ENCODE peak calls at places on chromosomes 7 and 10, in four cellular contexts. One of them, this sample, is unnamed.

GRCh38 chr10:114024876-114025609 is 18.6 kb upstream of the ADRB1 start:
- DNase-seq in K562: no peak
- DNase-seq in GM12878: peak; percentile 86
- DNase-seq in HepG2: no peak
- DNase-seq in this sample: no peak

GRCh38 chr10:71868192-71868697 is 17.2 kb upstream of the PSAP start:
- DNase-seq in GM12878: no peak
- DNase-seq in HepG2: peak; percentile 44
- DNase-seq in K562: peak; percentile 41
- DNase-seq in this sample: no peak

GRCh38 chr10:59885430-59886134 is 20.8 kb downstream of the CCDC6 start:
- DNase-seq in GM12878: peak; percentile 85
- DNase-seq in K562: peak; percentile 52
- DNase-seq in HepG2: no peak
- DNase-seq in this sample: no peak

GRCh38 chr7:103947026-103947655 is 42.3 kb downstream of the RELN start:
- DNase-seq in GM12878: no peak
- DNase-seq in HepG2: no peak
- DNase-seq in K562: no peak
- DNase-seq in this sample: no peak

GRCh38 chr10:67836491-67836890 is 1.5 kb downstream of the DNAJC12 start:
- DNase-seq in GM12878: no peak
- DNase-seq in K562: no peak
- DNase-seq in HepG2: no peak
- DNase-seq in this sample: no peak

GRCh38 chr10:82278401-82279182 is 403.6 kb downstream of the NRG3 start:
- DNase-seq in K562: no peak
- DNase-seq in HepG2: no peak
- DNase-seq in GM12878: no peak
- DNase-seq in this sample: no peak

GRCh38 chr7:11082552-11083213 is 109.0 kb downstream of the PHF14 start:
- DNase-seq in HepG2: peak; percentile 75
- DNase-seq in GM12878: no peak
- DNase-seq in K562: no peak
- DNase-seq in this sample: no peak

GRCh38 chr7:97346349-97346748 is 228.9 kb downstream of the SDHAF3 start:
- DNase-seq in GM12878: no peak
- DNase-seq in K562: no peak
- DNase-seq in HepG2: no peak
- DNase-seq in this sample: no peak

GRCh38 chr7:279821-280220 is 10.1 kb upstream of the FOXL3 start:
- DNase-seq in K562: no peak
- DNase-seq in GM12878: no peak
- DNase-seq in HepG2: no peak
- DNase-seq in this sample: no peak

GRCh38 chr10:48533951-48534720 is 70.7 kb downstream of the ARHGAP22 start:
- DNase-seq in K562: no peak
- DNase-seq in HepG2: no peak
- DNase-seq in GM12878: no peak
- DNase-seq in this sample: no peak

GRCh38 chr10:91287276-91287675 is 66.8 kb downstream of the PCGF5 start:
- DNase-seq in GM12878: no peak
- DNase-seq in HepG2: no peak
- DNase-seq in K562: no peak
- DNase-seq in this sample: no peak

GRCh38 chr10:112981553-112981952 is 31.5 kb downstream of the TCF7L2 start:
- DNase-seq in HepG2: no peak
- DNase-seq in K562: no peak
- DNase-seq in GM12878: peak; percentile 89
- DNase-seq in this sample: no peak

GRCh38 chr10:1498746-1499343 is 238.5 kb downstream of the ADARB2 start:
- DNase-seq in K562: no peak
- DNase-seq in GM12878: no peak
- DNase-seq in HepG2: no peak
- DNase-seq in this sample: no peak

GRCh38 chr10:88853155-88853554 is 1.5 kb upstream of the ANKRD22 start:
- DNase-seq in K562: no peak
- DNase-seq in GM12878: no peak
- DNase-seq in HepG2: no peak
- DNase-seq in this sample: no peak

GRCh38 chr7:87144173-87144657 is 8.0 kb upstream of the DMTF1 start:
- DNase-seq in HepG2: no peak
- DNase-seq in GM12878: peak; percentile 78
- DNase-seq in K562: no peak
- DNase-seq in this sample: no peak

GRCh38 chr10:80552151-80552646 is 14.5 kb downstream of the SH2D4B start:
- DNase-seq in K562: no peak
- DNase-seq in HepG2: peak; percentile 19
- DNase-seq in GM12878: no peak
- DNase-seq in this sample: peak; percentile 20

GRCh38 chr7:127717502-127718125 is 65.6 kb downstream of the SND1 start:
- DNase-seq in HepG2: no peak
- DNase-seq in GM12878: no peak
- DNase-seq in K562: no peak
- DNase-seq in this sample: no peak

GRCh38 chr10:71708301-71708703 is 11.3 kb downstream of the C10orf105 start:
- DNase-seq in K562: peak; percentile 82
- DNase-seq in HepG2: peak; percentile 21
- DNase-seq in GM12878: no peak
- DNase-seq in this sample: peak; percentile 78

GRCh38 chr10:71864861-71865473 is 13.9 kb upstream of the PSAP start:
- DNase-seq in HepG2: no peak
- DNase-seq in K562: no peak
- DNase-seq in GM12878: no peak
- DNase-seq in this sample: no peak

GRCh38 chr10:112585052-112585451 is 138.0 kb downstream of the VTI1A start:
- DNase-seq in GM12878: no peak
- DNase-seq in K562: no peak
- DNase-seq in HepG2: no peak
- DNase-seq in this sample: no peak

GRCh38 chr10:71974489-71975011 is 10.4 kb downstream of the CHST3 start:
- DNase-seq in HepG2: no peak
- DNase-seq in K562: no peak
- DNase-seq in GM12878: no peak
- DNase-seq in this sample: no peak

GRCh38 chr7:123665896-123666295 is 10.2 kb downstream of the LMOD2 start:
- DNase-seq in GM12878: no peak
- DNase-seq in K562: no peak
- DNase-seq in HepG2: no peak
- DNase-seq in this sample: no peak

GRCh38 chr7:50712527-50713356 is 70.0 kb downstream of the GRB10 start:
- DNase-seq in GM12878: no peak
- DNase-seq in HepG2: no peak
- DNase-seq in K562: no peak
- DNase-seq in this sample: no peak

GRCh38 chr7:68409851-68410250 is 1188.4 kb upstream of the AUTS2 start:
- DNase-seq in HepG2: no peak
- DNase-seq in GM12878: no peak
- DNase-seq in K562: no peak
- DNase-seq in this sample: no peak

GRCh38 chr10:130745251-130745650 is 566.3 kb downstream of the TCERG1L start:
- DNase-seq in K562: no peak
- DNase-seq in HepG2: no peak
- DNase-seq in GM12878: no peak
- DNase-seq in this sample: no peak

GRCh38 chr7:25122373-25122772 is 2.7 kb downstream of the CYCS start:
- DNase-seq in K562: no peak
- DNase-seq in GM12878: no peak
- DNase-seq in HepG2: no peak
- DNase-seq in this sample: no peak

GRCh38 chr7:130900471-130901076 is 166.6 kb upstream of the KLF14 start:
- DNase-seq in GM12878: no peak
- DNase-seq in HepG2: no peak
- DNase-seq in K562: no peak
- DNase-seq in this sample: no peak

GRCh38 chr10:49385939-49386922 is 9.7 kb downstream of the DRGX start:
- DNase-seq in GM12878: no peak
- DNase-seq in HepG2: no peak
- DNase-seq in K562: no peak
- DNase-seq in this sample: no peak

GRCh38 chr7:32250494-32251260 is 180.5 kb upstream of the PDE1C start:
- DNase-seq in K562: no peak
- DNase-seq in HepG2: no peak
- DNase-seq in GM12878: no peak
- DNase-seq in this sample: no peak

GRCh38 chr10:124703778-124704427 is 40.3 kb downstream of the FAM53B start:
- DNase-seq in HepG2: no peak
- DNase-seq in GM12878: no peak
- DNase-seq in K562: no peak
- DNase-seq in this sample: no peak
- TF ChIP-seq FOXK2 in HepG2: no peak
- TF ChIP-seq FOXK2 in GM12878: no peak
- TF ChIP-seq FOXK2 in K562: no peak
- TF ChIP-seq FOXK2 in this sample: no peak

GRCh38 chr7:66301249-66301648 is 96.1 kb downstream of the TPST1 start:
- DNase-seq in HepG2: no peak
- DNase-seq in K562: no peak
- DNase-seq in GM12878: no peak
- DNase-seq in this sample: no peak

GRCh38 chr7:66301737-66302136 is 96.6 kb downstream of the TPST1 start:
- DNase-seq in GM12878: no peak
- DNase-seq in HepG2: no peak
- DNase-seq in K562: no peak
- DNase-seq in this sample: no peak

GRCh38 chr7:66297579-66297978 is 92.4 kb downstream of the TPST1 start:
- DNase-seq in GM12878: no peak
- DNase-seq in K562: no peak
- DNase-seq in HepG2: no peak
- DNase-seq in this sample: no peak

GRCh38 chr7:66296555-66296954 is 91.4 kb downstream of the TPST1 start:
- DNase-seq in HepG2: no peak
- DNase-seq in K562: no peak
- DNase-seq in GM12878: no peak
- DNase-seq in this sample: no peak

GRCh38 chr7:66296001-66296521 is 90.9 kb downstream of the TPST1 start:
- DNase-seq in HepG2: no peak
- DNase-seq in K562: no peak
- DNase-seq in GM12878: peak; percentile 11
- DNase-seq in this sample: no peak
- TF ChIP-seq BHLHE40 in HepG2: no peak
- TF ChIP-seq BHLHE40 in K562: no peak
- TF ChIP-seq BHLHE40 in GM12878: no peak
- TF ChIP-seq BHLHE40 in this sample: no peak

GRCh38 chr10:17290226-17290625 is 62.2 kb downstream of the VIM start:
- DNase-seq in GM12878: no peak
- DNase-seq in K562: peak; percentile 21
- DNase-seq in HepG2: no peak
- DNase-seq in this sample: peak; percentile 31
- TF ChIP-seq TARDBP in GM12878: no peak
- TF ChIP-seq TARDBP in K562: no peak
- TF ChIP-seq TARDBP in HepG2: no peak
- TF ChIP-seq TARDBP in this sample: no peak

GRCh38 chr7:98348726-98349474 is 52.0 kb downstream of the BAIAP2L1 start:
- DNase-seq in GM12878: no peak
- DNase-seq in K562: peak; percentile 64
- DNase-seq in HepG2: no peak
- DNase-seq in this sample: no peak
- TF ChIP-seq FOXK2 in GM12878: no peak
- TF ChIP-seq FOXK2 in K562: no peak
- TF ChIP-seq FOXK2 in HepG2: no peak
- TF ChIP-seq FOXK2 in this sample: no peak

GRCh38 chr10:119815671-119816070 is 57.0 kb downstream of the MCMBP start:
- DNase-seq in GM12878: no peak
- DNase-seq in K562: no peak
- DNase-seq in HepG2: no peak
- DNase-seq in this sample: no peak
- TF ChIP-seq BHLHE40 in GM12878: no peak
- TF ChIP-seq BHLHE40 in K562: no peak
- TF ChIP-seq BHLHE40 in HepG2: no peak
- TF ChIP-seq BHLHE40 in this sample: no peak

GRCh38 chr10:43047288-43047970 is 29.4 kb upstream of the RET start:
- DNase-seq in GM12878: no peak
- DNase-seq in HepG2: no peak
- DNase-seq in K562: no peak
- DNase-seq in this sample: no peak
- TF ChIP-seq TARDBP in GM12878: no peak
- TF ChIP-seq TARDBP in HepG2: no peak
- TF ChIP-seq TARDBP in K562: no peak
- TF ChIP-seq TARDBP in this sample: no peak

DNA sequence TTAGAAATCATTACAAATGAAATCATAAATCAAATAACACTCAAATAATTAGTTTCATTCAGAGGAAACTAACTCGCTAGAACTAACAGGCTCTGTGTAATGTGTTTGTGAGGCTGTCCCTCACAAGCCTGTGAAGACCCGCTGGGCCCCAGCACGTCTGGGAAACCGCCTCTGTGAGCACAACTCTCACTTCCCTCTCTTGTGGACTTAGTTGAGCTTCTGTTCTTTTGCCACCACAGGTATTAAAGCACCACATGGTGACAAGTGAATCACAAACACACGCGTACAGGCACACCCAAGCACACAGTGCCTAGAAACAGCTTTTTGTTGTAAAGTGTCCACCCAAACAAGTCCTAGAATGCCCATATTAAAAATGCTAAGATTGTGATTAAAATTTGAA is 51.0 kb downstream of the ZNF777 start:
- DNase-seq in K562: no peak
- DNase-seq in HepG2: no peak
- DNase-seq in GM12878: peak; percentile 30
- DNase-seq in this sample: no peak
- TF ChIP-seq FOXK2 in K562: no peak
- TF ChIP-seq FOXK2 in HepG2: no peak
- TF ChIP-seq FOXK2 in GM12878: no peak
- TF ChIP-seq FOXK2 in this sample: no peak

GRCh38 chr7:45580053-45580872 is 6.1 kb downstream of the ADCY1 start:
- DNase-seq in HepG2: no peak
- DNase-seq in GM12878: no peak
- DNase-seq in K562: peak; percentile 51
- DNase-seq in this sample: peak; percentile 27
- TF ChIP-seq BHLHE40 in HepG2: no peak
- TF ChIP-seq BHLHE40 in GM12878: no peak
- TF ChIP-seq BHLHE40 in K562: no peak
- TF ChIP-seq BHLHE40 in this sample: no peak

GRCh38 chr10:70674560-70675495 is 2.5 kb downstream of the ADAMTS14 start:
- DNase-seq in HepG2: no peak
- DNase-seq in K562: no peak
- DNase-seq in GM12878: no peak
- DNase-seq in this sample: no peak

GRCh38 chr10:70671619-70672164 is 614 bp upstream of the ADAMTS14 start:
- DNase-seq in GM12878: no peak
- DNase-seq in K562: no peak
- DNase-seq in HepG2: no peak
- DNase-seq in this sample: no peak

GRCh38 chr10:70673929-70674559 is 1.7 kb downstream of the ADAMTS14 start:
- DNase-seq in K562: no peak
- DNase-seq in HepG2: no peak
- DNase-seq in GM12878: no peak
- DNase-seq in this sample: no peak

GRCh38 chr10:70672165-70672992 is at the start of gene ADAMTS14:
- DNase-seq in GM12878: no peak
- DNase-seq in K562: peak; percentile 97
- DNase-seq in HepG2: no peak
- DNase-seq in this sample: peak; percentile 54

GRCh38 chr10:70672993-70673928 is 955 bp downstream of the ADAMTS14 start:
- DNase-seq in GM12878: no peak
- DNase-seq in HepG2: no peak
- DNase-seq in K562: peak; percentile 44
- DNase-seq in this sample: no peak
- TF ChIP-seq TARDBP in GM12878: no peak
- TF ChIP-seq TARDBP in HepG2: no peak
- TF ChIP-seq TARDBP in K562: peak; percentile 16
- TF ChIP-seq TARDBP in this sample: no peak

This sample was measured in HEK293T.